ENCODE peak calls at places on chromosomes 5 and 9, in seven cellular contexts. R is GM13976, F is ACHN, N is HTR-8/SVneo, E is kidney tubule cell, T is lung microvascular endothelial cell, K is endothelial cell. X is an unnamed sample.

GRCh38 chr5:134124289-134125194 is 10.1 kb downstream of the TCF7 start:
- DNase-seq in R (no peak), F (peak; percentile 73), N (no peak), E (peak; percentile 71), T (no peak), K (no peak), X (no peak)

GRCh38 chr5:131288328-131288727 is 24.5 kb downstream of the CDC42SE2 start:
- DNase-seq in R (no peak), F (no peak), N (no peak), E (no peak), T (no peak), K (no peak), X (no peak)

GRCh38 chr5:60366489-60366888 is 333.5 kb downstream of the DEPDC1B start:
- DNase-seq in R (no peak), F (no peak), N (no peak), E (no peak), T (no peak), K (no peak), X (no peak)

GRCh38 chr5:135718151-135718550 is 116.3 kb upstream of the SLC25A48 start:
- DNase-seq in R (no peak), F (peak; percentile 23), N (peak; percentile 21), E (peak; percentile 83), T (no peak), K (no peak), X (peak; percentile 86)

GRCh38 chr5:89268460-89268859 is 385.5 kb upstream of the MEF2C start:
- DNase-seq in R (no peak), F (no peak), N (no peak), E (peak; percentile 57), T (no peak), K (no peak), X (no peak)

GRCh38 chr9:37026085-37026935 is 7.8 kb downstream of the PAX5 start:
- DNase-seq in R (peak; percentile 57), F (peak; percentile 6), N (no peak), E (no peak), T (no peak), K (peak; percentile 32), X (no peak)

GRCh38 chr9:94827584-94828304 is 101.2 kb downstream of the AOPEP start:
- DNase-seq in R (no peak), F (no peak), N (no peak), E (no peak), T (peak; percentile 83), K (no peak), X (no peak)

GRCh38 chr5:175853573-175854230 is 17.7 kb upstream of the CPLX2 start:
- DNase-seq in R (no peak), F (no peak), N (no peak), E (no peak), T (no peak), K (no peak), X (no peak)

GRCh38 chr9:40907657-40908624 is 220.5 kb downstream of the FOXD4L6 start:
- DNase-seq in R (no peak), F (no peak), N (no peak), E (no peak), T (no peak), K (no peak), X (no peak)

X was measured in renal cortical epithelial cell.